ENCODE peak calls at places on chromosomes 11 and 22, in ten cellular contexts. One of them, this sample, is unnamed.

GRCh38 chr22:39908737-39909136 is 7.9 kb downstream of the GRAP2 start:
- DNase-seq in OCI-LY7: no peak
- DNase-seq in lung: no peak
- DNase-seq in fibroblast of mammary gland: peak
- DNase-seq in cardiac muscle cell: no peak
- DNase-seq in body of pancreas: no peak
- DNase-seq in BE2C: no peak
- DNase-seq in fibroblast of pulmonary artery: no peak
- DNase-seq in lower lobe of right lung: no peak
- DNase-seq in kidney: no peak
- DNase-seq in this sample: no peak

GRCh38 chr11:129766858-129767604 is 48.6 kb upstream of the TMEM45B start:
- DNase-seq in lower lobe of right lung: no peak
- DNase-seq in cardiac muscle cell: peak
- DNase-seq in body of pancreas: no peak
- DNase-seq in fibroblast of pulmonary artery: peak
- DNase-seq in BE2C: peak
- DNase-seq in lung: no peak
- DNase-seq in fibroblast of mammary gland: peak
- DNase-seq in kidney: no peak
- DNase-seq in OCI-LY7: peak
- DNase-seq in this sample: no peak

GRCh38 chr11:126991596-126991995 is 9.0 kb downstream of the KIRREL3 start:
- DNase-seq in BE2C: no peak
- DNase-seq in fibroblast of pulmonary artery: peak
- DNase-seq in lung: no peak
- DNase-seq in body of pancreas: no peak
- DNase-seq in fibroblast of mammary gland: peak
- DNase-seq in kidney: no peak
- DNase-seq in OCI-LY7: no peak
- DNase-seq in lower lobe of right lung: no peak
- DNase-seq in cardiac muscle cell: no peak
- DNase-seq in this sample: no peak

GRCh38 chr11:22256876-22257275 is 64.0 kb downstream of the ANO5 start:
- DNase-seq in fibroblast of mammary gland: no peak
- DNase-seq in body of pancreas: no peak
- DNase-seq in fibroblast of pulmonary artery: no peak
- DNase-seq in BE2C: no peak
- DNase-seq in lower lobe of right lung: no peak
- DNase-seq in cardiac muscle cell: no peak
- DNase-seq in OCI-LY7: no peak
- DNase-seq in lung: no peak
- DNase-seq in kidney: no peak
- DNase-seq in this sample: no peak

GRCh38 chr22:41512421-41513194 is 31.7 kb downstream of the POLR3H start:
- DNase-seq in cardiac muscle cell: peak
- DNase-seq in OCI-LY7: no peak
- DNase-seq in lung: no peak
- DNase-seq in BE2C: peak
- DNase-seq in kidney: no peak
- DNase-seq in body of pancreas: no peak
- DNase-seq in fibroblast of pulmonary artery: peak
- DNase-seq in fibroblast of mammary gland: peak
- DNase-seq in lower lobe of right lung: no peak
- DNase-seq in this sample: peak

GRCh38 chr22:19965771-19966709 is 24.4 kb upstream of the TXNRD2 start:
- DNase-seq in fibroblast of mammary gland: no peak
- DNase-seq in fibroblast of pulmonary artery: peak
- DNase-seq in BE2C: peak
- DNase-seq in kidney: peak
- DNase-seq in lung: no peak
- DNase-seq in cardiac muscle cell: no peak
- DNase-seq in body of pancreas: no peak
- DNase-seq in OCI-LY7: peak
- DNase-seq in lower lobe of right lung: no peak
- DNase-seq in this sample: no peak

GRCh38 chr11:79033833-79034232 is 407.0 kb downstream of the TENM4 start:
- DNase-seq in fibroblast of pulmonary artery: no peak
- DNase-seq in body of pancreas: no peak
- DNase-seq in lower lobe of right lung: no peak
- DNase-seq in cardiac muscle cell: no peak
- DNase-seq in BE2C: no peak
- DNase-seq in kidney: no peak
- DNase-seq in lung: no peak
- DNase-seq in OCI-LY7: no peak
- DNase-seq in fibroblast of mammary gland: no peak
- DNase-seq in this sample: no peak

GRCh38 chr22:43917523-43917922 is 6.1 kb upstream of the PNPLA3 start:
- DNase-seq in OCI-LY7: no peak
- DNase-seq in kidney: no peak
- DNase-seq in lower lobe of right lung: no peak
- DNase-seq in fibroblast of pulmonary artery: no peak
- DNase-seq in body of pancreas: no peak
- DNase-seq in fibroblast of mammary gland: no peak
- DNase-seq in cardiac muscle cell: no peak
- DNase-seq in BE2C: no peak
- DNase-seq in lung: no peak
- DNase-seq in this sample: no peak

GRCh38 chr11:74443071-74443864 is 24.1 kb downstream of the KCNE3 start:
- DNase-seq in fibroblast of mammary gland: no peak
- DNase-seq in BE2C: peak
- DNase-seq in kidney: no peak
- DNase-seq in OCI-LY7: no peak
- DNase-seq in body of pancreas: peak
- DNase-seq in lower lobe of right lung: no peak
- DNase-seq in cardiac muscle cell: peak
- DNase-seq in fibroblast of pulmonary artery: peak
- DNase-seq in lung: peak
- DNase-seq in this sample: no peak

GRCh38 chr11:64713031-64713780 is 9.8 kb downstream of the NRXN2 start:
- DNase-seq in fibroblast of pulmonary artery: peak
- DNase-seq in OCI-LY7: no peak
- DNase-seq in lung: no peak
- DNase-seq in body of pancreas: peak
- DNase-seq in BE2C: peak
- DNase-seq in fibroblast of mammary gland: peak
- DNase-seq in kidney: peak
- DNase-seq in cardiac muscle cell: peak
- DNase-seq in lower lobe of right lung: peak
- DNase-seq in this sample: peak

GRCh38 chr11:132116516-132116915 is 746.1 kb downstream of the NTM start:
- DNase-seq in kidney: no peak
- DNase-seq in fibroblast of mammary gland: no peak
- DNase-seq in body of pancreas: no peak
- DNase-seq in lower lobe of right lung: no peak
- DNase-seq in cardiac muscle cell: no peak
- DNase-seq in lung: no peak
- DNase-seq in fibroblast of pulmonary artery: no peak
- DNase-seq in OCI-LY7: no peak
- DNase-seq in BE2C: no peak
- DNase-seq in this sample: no peak

GRCh38 chr22:18091478-18091877 is 13.7 kb downstream of the PEX26 start:
- DNase-seq in body of pancreas: no peak
- DNase-seq in BE2C: no peak
- DNase-seq in kidney: no peak
- DNase-seq in fibroblast of mammary gland: peak
- DNase-seq in lung: no peak
- DNase-seq in cardiac muscle cell: no peak
- DNase-seq in fibroblast of pulmonary artery: no peak
- DNase-seq in OCI-LY7: no peak
- DNase-seq in lower lobe of right lung: no peak
- DNase-seq in this sample: no peak

GRCh38 chr22:18093661-18094060 is 15.9 kb downstream of the PEX26 start:
- DNase-seq in BE2C: no peak
- DNase-seq in fibroblast of pulmonary artery: no peak
- DNase-seq in OCI-LY7: no peak
- DNase-seq in lung: no peak
- DNase-seq in fibroblast of mammary gland: no peak
- DNase-seq in body of pancreas: no peak
- DNase-seq in kidney: no peak
- DNase-seq in cardiac muscle cell: no peak
- DNase-seq in lower lobe of right lung: no peak
- DNase-seq in this sample: no peak

GRCh38 chr22:18088825-18089568 is 11.2 kb downstream of the PEX26 start:
- DNase-seq in lower lobe of right lung: no peak
- DNase-seq in fibroblast of mammary gland: no peak
- DNase-seq in BE2C: no peak
- DNase-seq in cardiac muscle cell: no peak
- DNase-seq in body of pancreas: peak
- DNase-seq in lung: no peak
- DNase-seq in fibroblast of pulmonary artery: no peak
- DNase-seq in kidney: no peak
- DNase-seq in OCI-LY7: no peak
- DNase-seq in this sample: no peak

GRCh38 chr22:18090286-18090685 is 12.5 kb downstream of the PEX26 start:
- DNase-seq in fibroblast of pulmonary artery: no peak
- DNase-seq in cardiac muscle cell: no peak
- DNase-seq in OCI-LY7: no peak
- DNase-seq in fibroblast of mammary gland: no peak
- DNase-seq in lung: no peak
- DNase-seq in body of pancreas: no peak
- DNase-seq in BE2C: no peak
- DNase-seq in lower lobe of right lung: no peak
- DNase-seq in kidney: no peak
- DNase-seq in this sample: no peak

DNA sequence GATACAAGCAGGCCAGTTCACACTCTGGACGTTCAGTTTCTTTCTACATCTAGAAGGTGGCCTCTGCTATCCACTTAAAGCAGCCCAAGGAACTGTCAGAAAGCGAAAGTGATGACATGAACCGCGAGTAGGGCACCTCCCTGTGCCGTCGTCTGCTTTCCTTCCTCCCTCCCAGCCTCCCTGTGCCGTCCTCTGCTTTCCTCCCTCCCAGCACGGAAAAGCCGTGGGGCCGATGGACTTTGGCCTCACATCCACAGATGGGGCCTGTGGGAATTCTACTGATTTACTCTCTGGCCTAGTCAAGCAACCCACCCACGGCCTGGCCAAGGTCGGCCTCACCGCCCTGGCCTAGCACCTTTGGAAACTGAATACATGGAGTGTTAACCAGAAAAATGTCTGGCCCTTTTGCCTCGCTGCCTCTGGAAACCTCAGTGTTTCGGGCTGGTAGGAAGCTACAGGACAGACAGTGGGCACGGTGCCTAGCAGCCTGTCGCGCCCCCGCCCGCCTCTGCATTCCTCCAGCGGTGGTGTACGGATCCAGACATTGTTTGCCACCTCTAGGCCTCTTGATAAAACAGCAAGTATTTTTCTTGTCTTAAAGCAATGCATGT is 14.2 kb downstream of the PEX26 start:
- DNase-seq in BE2C: no peak
- DNase-seq in lung: peak
- DNase-seq in cardiac muscle cell: peak
- DNase-seq in body of pancreas: peak
- DNase-seq in kidney: peak
- DNase-seq in OCI-LY7: no peak
- DNase-seq in lower lobe of right lung: no peak
- DNase-seq in fibroblast of mammary gland: peak
- DNase-seq in fibroblast of pulmonary artery: peak
- DNase-seq in this sample: peak
- H3K4me3 ChIP-seq in BE2C: no peak
- H3K4me3 ChIP-seq in lung: no peak
- H3K4me3 ChIP-seq in cardiac muscle cell: no peak
- H3K4me3 ChIP-seq in body of pancreas: no peak
- H3K4me3 ChIP-seq in kidney: peak
- H3K4me3 ChIP-seq in OCI-LY7: no peak
- H3K4me3 ChIP-seq in lower lobe of right lung: peak
- H3K4me3 ChIP-seq in fibroblast of mammary gland: peak
- H3K4me3 ChIP-seq in fibroblast of pulmonary artery: peak
- H3K4me3 ChIP-seq in this sample: peak

DNA sequence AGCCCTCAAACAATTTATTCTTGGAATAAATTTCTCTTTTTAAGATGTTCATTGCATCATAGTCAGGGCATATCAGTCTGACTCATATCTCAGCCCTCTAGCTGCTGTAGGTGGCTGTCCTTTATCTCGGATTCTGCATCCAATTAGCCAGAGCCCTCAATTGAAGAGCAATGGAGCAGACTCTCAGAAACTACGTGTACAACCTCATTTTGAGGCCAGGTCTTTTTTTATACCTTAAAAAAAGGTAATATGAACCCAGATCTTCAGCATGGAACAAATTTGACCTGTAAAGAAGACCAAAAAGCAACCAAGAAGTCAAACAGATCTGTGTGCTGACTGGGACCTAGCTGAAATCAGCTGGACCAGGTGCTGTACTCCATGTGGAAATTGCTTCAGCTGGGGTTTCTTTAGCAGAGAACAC is 8.7 kb downstream of the OR52A5 start:
- DNase-seq in BE2C: no peak
- DNase-seq in fibroblast of mammary gland: peak
- DNase-seq in OCI-LY7: no peak
- DNase-seq in kidney: no peak
- DNase-seq in body of pancreas: no peak
- DNase-seq in lung: no peak
- DNase-seq in lower lobe of right lung: no peak
- DNase-seq in cardiac muscle cell: no peak
- DNase-seq in fibroblast of pulmonary artery: peak
- DNase-seq in this sample: no peak
- TF ChIP-seq CTCF in BE2C: no peak
- TF ChIP-seq CTCF in fibroblast of mammary gland: no peak
- TF ChIP-seq CTCF in OCI-LY7: no peak
- TF ChIP-seq CTCF in kidney: no peak
- TF ChIP-seq CTCF in body of pancreas: no peak
- TF ChIP-seq CTCF in lung: no peak
- TF ChIP-seq CTCF in lower lobe of right lung: no peak
- TF ChIP-seq CTCF in cardiac muscle cell: no peak
- TF ChIP-seq CTCF in fibroblast of pulmonary artery: no peak
- TF ChIP-seq CTCF in this sample: no peak

GRCh38 chr11:3946445-3947017 is 91.1 kb downstream of the STIM1 start:
- DNase-seq in lower lobe of right lung: no peak
- DNase-seq in cardiac muscle cell: peak
- DNase-seq in OCI-LY7: no peak
- DNase-seq in kidney: no peak
- DNase-seq in lung: no peak
- DNase-seq in fibroblast of mammary gland: no peak
- DNase-seq in BE2C: no peak
- DNase-seq in body of pancreas: no peak
- DNase-seq in fibroblast of pulmonary artery: no peak
- DNase-seq in this sample: no peak
- H3K4me3 ChIP-seq in lower lobe of right lung: no peak
- H3K4me3 ChIP-seq in cardiac muscle cell: no peak
- H3K4me3 ChIP-seq in OCI-LY7: peak
- H3K4me3 ChIP-seq in kidney: no peak
- H3K4me3 ChIP-seq in lung: no peak
- H3K4me3 ChIP-seq in fibroblast of mammary gland: no peak
- H3K4me3 ChIP-seq in BE2C: no peak
- H3K4me3 ChIP-seq in body of pancreas: no peak
- H3K4me3 ChIP-seq in fibroblast of pulmonary artery: no peak
- H3K4me3 ChIP-seq in this sample: no peak

DNA sequence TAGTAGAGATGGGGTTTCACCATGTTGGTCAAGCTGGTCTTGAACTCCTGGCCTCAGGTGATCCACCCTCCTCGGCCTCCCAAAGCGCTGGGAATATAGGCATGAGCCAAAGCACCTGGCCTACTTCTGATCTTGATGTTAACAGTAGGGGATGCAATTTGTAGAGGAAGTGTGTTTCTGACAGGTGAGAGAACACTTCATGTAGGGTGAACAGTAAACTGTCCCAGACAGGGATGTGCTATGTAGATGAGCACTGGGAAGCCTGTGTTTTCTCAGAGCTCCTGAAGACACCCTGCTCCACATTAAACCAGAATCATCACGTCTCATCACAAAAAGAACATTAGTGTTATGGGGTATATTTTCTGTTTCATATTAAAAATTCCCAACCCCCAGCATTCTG is 45.2 kb downstream of the UBASH3B start:
- DNase-seq in fibroblast of pulmonary artery: no peak
- DNase-seq in fibroblast of mammary gland: no peak
- DNase-seq in cardiac muscle cell: no peak
- DNase-seq in kidney: no peak
- DNase-seq in body of pancreas: no peak
- DNase-seq in lower lobe of right lung: no peak
- DNase-seq in OCI-LY7: peak
- DNase-seq in lung: no peak
- DNase-seq in BE2C: no peak
- DNase-seq in this sample: no peak
- TF ChIP-seq CTCF in fibroblast of pulmonary artery: no peak
- TF ChIP-seq CTCF in fibroblast of mammary gland: no peak
- TF ChIP-seq CTCF in cardiac muscle cell: no peak
- TF ChIP-seq CTCF in kidney: no peak
- TF ChIP-seq CTCF in body of pancreas: no peak
- TF ChIP-seq CTCF in lower lobe of right lung: no peak
- TF ChIP-seq CTCF in OCI-LY7: no peak
- TF ChIP-seq CTCF in lung: no peak
- TF ChIP-seq CTCF in BE2C: no peak
- TF ChIP-seq CTCF in this sample: no peak

This sample was measured in left ventricle myocardium inferior.